ENCODE peak calls at places on chromosomes 3 and 15, in eight cellular contexts. X, H, O, J, G, U, A and B are unnamed samples.

GRCh38 chr3:146189519-146190173 is 28.7 kb upstream of the PLOD2 start:
- DNase-seq in X (peak), H (peak), O (peak), J (no peak), G (no peak), U (no peak), A (peak), B (peak)

GRCh38 chr15:23648920-23649515 is 1.4 kb upstream of the MAGEL2 start:
- DNase-seq in X (peak), H (no peak), O (no peak), J (no peak), G (no peak), U (peak), A (peak), B (no peak)

GRCh38 chr15:49962044-49962602 is 156.9 kb downstream of the ATP8B4 start:
- DNase-seq in X (no peak), H (no peak), O (no peak), J (no peak), G (no peak), U (no peak), A (no peak), B (no peak)

GRCh38 chr15:39300451-39301153 is 280.3 kb upstream of the THBS1 start:
- DNase-seq in X (no peak), H (peak), O (no peak), J (no peak), G (no peak), U (no peak), A (no peak), B (peak)

GRCh38 chr3:156642750-156643728 is 31.4 kb upstream of the TIPARP start:
- DNase-seq in X (peak), H (no peak), O (no peak), J (no peak), G (no peak), U (no peak), A (no peak), B (no peak)

GRCh38 chr3:106299300-106300098 is 430.7 kb upstream of the CBLB start:
- DNase-seq in X (no peak), H (peak), O (no peak), J (no peak), G (no peak), U (no peak), A (no peak), B (no peak)

GRCh38 chr3:97968376-97968775 is 3.9 kb downstream of the RIOX2 start:
- DNase-seq in X (no peak), H (no peak), O (no peak), J (no peak), G (no peak), U (no peak), A (no peak), B (no peak)

GRCh38 chr15:67033012-67033411 is 32.4 kb upstream of the SMAD3 start:
- DNase-seq in X (peak), H (no peak), O (no peak), J (no peak), G (peak), U (no peak), A (no peak), B (no peak)

GRCh38 chr3:96027718-96028117 is 786.7 kb upstream of the EPHA6 start:
- DNase-seq in X (no peak), H (no peak), O (no peak), J (no peak), G (no peak), U (no peak), A (no peak), B (no peak)

GRCh38 chr3:21024563-21024962 is 726.4 kb downstream of the ZNF385D start:
- DNase-seq in X (no peak), H (no peak), O (no peak), J (no peak), G (no peak), U (no peak), A (no peak), B (no peak)

GRCh38 chr3:122679467-122680291 is 960 bp upstream of the PARP14 start:
- DNase-seq in X (peak), H (no peak), O (no peak), J (peak), G (no peak), U (no peak), A (peak), B (peak)

GRCh38 chr15:72319985-72320671 is at the start of gene CELF6:
- DNase-seq in X (peak), H (peak), O (peak), J (peak), G (peak), U (peak), A (peak), B (peak)

GRCh38 chr3:147113293-147114045 is 292.9 kb downstream of the ZIC4 start:
- DNase-seq in X (no peak), H (peak), O (no peak), J (no peak), G (no peak), U (no peak), A (no peak), B (peak)

GRCh38 chr3:45690331-45691035 is 1.3 kb downstream of the SACM1L start:
- DNase-seq in X (no peak), H (no peak), O (no peak), J (no peak), G (no peak), U (no peak), A (no peak), B (no peak)

GRCh38 chr15:63502843-63503738 is 1.3 kb upstream of the USP3 start:
- DNase-seq in X (peak), H (peak), O (peak), J (peak), G (peak), U (peak), A (peak), B (peak)

GRCh38 chr3:141341536-141341935 is 26.8 kb upstream of the ZBTB38 start:
- DNase-seq in X (no peak), H (no peak), O (no peak), J (no peak), G (no peak), U (no peak), A (no peak), B (no peak)

GRCh38 chr3:171984883-171985282 is 54.5 kb upstream of the FNDC3B start:
- DNase-seq in X (no peak), H (no peak), O (no peak), J (no peak), G (no peak), U (no peak), A (no peak), B (no peak)

GRCh38 chr15:68584704-68585573 is 6.1 kb downstream of the CORO2B start:
- DNase-seq in X (no peak), H (no peak), O (peak), J (no peak), G (peak), U (no peak), A (no peak), B (no peak)

GRCh38 chr15:40471778-40472130 is 970 bp downstream of the CHST14 start:
- DNase-seq in X (peak), H (no peak), O (no peak), J (peak), G (no peak), U (no peak), A (peak), B (no peak)

GRCh38 chr3:103218146-103218545 is 783.3 kb downstream of the ZPLD1 start:
- DNase-seq in X (no peak), H (no peak), O (no peak), J (no peak), G (no peak), U (no peak), A (no peak), B (no peak)
- H3K27ac ChIP-seq in X (no peak), H (no peak), O (no peak), J (no peak), G (no peak), U (no peak), A (no peak), B (no peak)

GRCh38 chr3:182682263-182683229 is 110.8 kb upstream of the ATP11B start:
- DNase-seq in X (peak), H (peak), O (peak), J (no peak), G (peak), U (peak), A (peak), B (no peak)
- H3K27ac ChIP-seq in X (no peak), H (no peak), O (peak), J (no peak), G (no peak), U (no peak), A (peak), B (peak)

GRCh38 chr3:9185701-9186100 is 63.7 kb downstream of the SRGAP3 start:
- DNase-seq in X (no peak), H (no peak), O (no peak), J (no peak), G (no peak), U (no peak), A (no peak), B (no peak)

GRCh38 chr3:9184464-9184835 is 65.0 kb downstream of the SRGAP3 start:
- DNase-seq in X (no peak), H (no peak), O (no peak), J (no peak), G (no peak), U (no peak), A (no peak), B (no peak)

GRCh38 chr3:9183011-9183410 is 66.4 kb downstream of the SRGAP3 start:
- DNase-seq in X (no peak), H (no peak), O (peak), J (no peak), G (no peak), U (no peak), A (no peak), B (no peak)

GRCh38 chr3:9185046-9185445 is 64.4 kb downstream of the SRGAP3 start:
- DNase-seq in X (no peak), H (no peak), O (no peak), J (no peak), G (no peak), U (no peak), A (no peak), B (no peak)

DNA sequence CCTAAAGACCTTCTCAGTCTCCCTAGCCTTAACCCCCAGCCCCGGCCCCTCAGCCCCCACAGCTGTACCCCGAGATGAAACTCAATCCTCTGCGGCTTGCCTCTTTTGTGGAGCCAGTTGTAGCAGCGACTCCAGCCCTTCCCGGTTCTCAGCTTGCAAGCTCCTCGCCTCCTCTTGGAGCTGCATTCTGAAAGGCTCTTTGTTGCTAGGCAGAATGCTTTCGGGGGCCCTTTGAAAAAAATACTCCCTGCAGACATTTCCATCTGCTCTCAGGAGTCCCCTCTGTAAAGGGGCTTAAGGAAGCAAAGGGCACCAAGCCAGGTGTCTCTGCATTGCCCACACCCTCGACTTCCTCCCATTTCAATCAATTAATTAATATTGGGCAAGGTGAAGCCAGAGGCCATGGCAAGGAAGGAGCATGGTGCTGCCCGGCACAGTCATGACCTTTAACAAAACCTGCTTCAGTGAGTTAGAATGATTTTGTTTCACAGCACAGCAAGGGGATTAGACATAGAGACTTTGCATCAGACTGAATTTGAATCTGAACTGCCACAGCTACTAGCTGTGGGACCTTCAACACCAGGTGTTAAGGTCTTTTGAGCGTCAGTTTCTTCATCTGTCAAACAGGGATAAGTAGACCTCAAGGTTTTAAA is 65.5 kb downstream of the SRGAP3 start:
- DNase-seq in X (peak), H (no peak), O (peak), J (no peak), G (no peak), U (no peak), A (peak), B (no peak)
- H3K27ac ChIP-seq in X (peak), H (no peak), O (peak), J (no peak), G (no peak), U (no peak), A (no peak), B (no peak)

DNA sequence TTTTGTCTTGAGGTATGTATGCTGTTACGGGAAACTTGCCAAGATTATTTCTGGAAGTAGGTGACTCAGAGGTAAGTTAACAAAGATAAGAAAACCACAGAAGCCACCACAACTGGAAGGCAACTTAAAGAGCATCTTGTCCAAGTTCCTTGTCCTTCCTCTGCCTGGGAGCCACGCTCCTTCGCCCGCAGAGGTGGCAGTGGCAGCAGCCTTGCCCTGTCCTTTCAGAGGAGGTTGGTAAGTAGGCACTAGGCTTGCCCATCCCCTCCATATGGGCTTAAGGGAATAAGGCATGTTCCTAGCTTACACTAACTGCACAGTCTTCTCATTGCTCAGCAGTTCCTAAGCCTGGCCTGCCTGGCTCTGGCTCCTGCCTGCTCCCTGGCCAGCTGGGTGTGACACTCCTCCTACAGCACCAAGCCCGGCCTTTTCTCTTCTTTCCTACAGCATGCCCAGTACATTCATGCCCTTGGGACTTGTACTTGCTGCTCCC is 48.0 kb upstream of the RAB6B start:
- DNase-seq in X (no peak), H (peak), O (peak), J (peak), G (peak), U (no peak), A (peak), B (peak)
- H3K27ac ChIP-seq in X (no peak), H (no peak), O (no peak), J (peak), G (no peak), U (peak), A (peak), B (no peak)

GRCh38 chr3:51547274-51547673 is 8.8 kb downstream of the RAD54L2 start:
- DNase-seq in X (no peak), H (no peak), O (no peak), J (no peak), G (no peak), U (no peak), A (no peak), B (no peak)
- H3K27ac ChIP-seq in X (peak), H (no peak), O (no peak), J (no peak), G (no peak), U (no peak), A (no peak), B (no peak)

GRCh38 chr3:195113074-195113473 is 157.9 kb downstream of the XXYLT1 start:
- DNase-seq in X (no peak), H (no peak), O (no peak), J (no peak), G (no peak), U (no peak), A (no peak), B (no peak)
- H3K27ac ChIP-seq in X (no peak), H (no peak), O (no peak), J (no peak), G (no peak), U (no peak), A (no peak), B (no peak)

GRCh38 chr3:63908776-63909175 is 3.4 kb downstream of the SCAANT1 start:
- DNase-seq in X (no peak), H (no peak), O (no peak), J (no peak), G (no peak), U (no peak), A (no peak), B (no peak)
- H3K27ac ChIP-seq in X (no peak), H (no peak), O (no peak), J (no peak), G (no peak), U (no peak), A (no peak), B (no peak)

GRCh38 chr15:74838117-74838516 is 4.8 kb downstream of the ULK3 start:
- DNase-seq in X (no peak), H (no peak), O (no peak), J (no peak), G (no peak), U (no peak), A (no peak), B (no peak)

GRCh38 chr15:74836846-74837245 is 6.1 kb downstream of the ULK3 start:
- DNase-seq in X (no peak), H (no peak), O (no peak), J (no peak), G (no peak), U (no peak), A (no peak), B (no peak)

GRCh38 chr15:74839526-74840395 is 3.2 kb downstream of the ULK3 start:
- DNase-seq in X (peak), H (no peak), O (no peak), J (no peak), G (no peak), U (no peak), A (no peak), B (no peak)

GRCh38 chr15:74837482-74837881 is 5.5 kb downstream of the ULK3 start:
- DNase-seq in X (peak), H (no peak), O (no peak), J (no peak), G (no peak), U (no peak), A (no peak), B (no peak)

GRCh38 chr15:74838746-74839525 is 4.0 kb downstream of the ULK3 start:
- DNase-seq in X (no peak), H (no peak), O (no peak), J (no peak), G (no peak), U (no peak), A (no peak), B (no peak)
- H3K27ac ChIP-seq in X (no peak), H (no peak), O (no peak), J (no peak), G (no peak), U (no peak), A (no peak), B (no peak)

GRCh38 chr3:23830869-23831484 is 25.2 kb downstream of the UBE2E1 start:
- DNase-seq in X (no peak), H (no peak), O (no peak), J (no peak), G (no peak), U (no peak), A (no peak), B (no peak)
- H3K27ac ChIP-seq in X (no peak), H (no peak), O (no peak), J (no peak), G (no peak), U (no peak), A (no peak), B (peak)

GRCh38 chr3:16140894-16141285 is 33.6 kb upstream of the GALNT15 start:
- DNase-seq in X (no peak), H (no peak), O (no peak), J (no peak), G (no peak), U (no peak), A (no peak), B (peak)
- H3K27ac ChIP-seq in X (no peak), H (peak), O (peak), J (peak), G (no peak), U (no peak), A (no peak), B (peak)